ENCODE peak calls at places on chromosomes 3 and 15, in eight cellular contexts. C, E, X, D, M, K, P and Y are unnamed samples.

GRCh38 chr3:117059054-117059989 is 349.7 kb downstream of the TUSC7 start:
- DNase-seq in M (no peak), P (peak; percentile 44), K (no peak), X (no peak), E (no peak), D (peak; percentile 42), C (peak; percentile 11), Y (no peak)

GRCh38 chr3:53102601-53103147 is 27.6 kb downstream of the RFT1 start:
- DNase-seq in K (no peak), X (no peak), D (no peak), E (no peak), C (peak; percentile 48), P (no peak), M (no peak), Y (peak; percentile 81)

GRCh38 chr3:79618883-79619282 is 148.9 kb downstream of the ROBO1 start:
- DNase-seq in X (no peak), C (no peak), M (peak; percentile 13), D (no peak), E (no peak), P (no peak), K (no peak), Y (no peak)

GRCh38 chr3:12948371-12948770 is 107.0 kb upstream of the RPL32 start:
- DNase-seq in E (no peak), X (no peak), K (no peak), C (no peak), P (no peak), M (no peak), D (peak; percentile 62), Y (no peak)

GRCh38 chr3:151971194-151971771 is 97.8 kb downstream of the SUCNR1 start:
- DNase-seq in K (no peak), C (no peak), X (no peak), D (no peak), M (no peak), P (no peak), E (no peak), Y (no peak)

GRCh38 chr3:138950006-138950644 is 3.1 kb downstream of the FOXL2NB start:
- DNase-seq in C (no peak), M (peak; percentile 67), X (no peak), K (no peak), D (peak; percentile 24), P (peak; percentile 44), E (no peak), Y (peak; percentile 34)

GRCh38 chr3:122974764-122975162 is 52.8 kb downstream of the SEMA5B start:
- DNase-seq in C (no peak), P (peak; percentile 63), X (no peak), E (peak; percentile 21), D (peak; percentile 35), M (no peak), K (no peak), Y (no peak)

GRCh38 chr3:108489776-108490175 is 20.6 kb downstream of the MYH15 start:
- DNase-seq in M (peak; percentile 18), D (peak; percentile 59), C (peak; percentile 64), P (peak; percentile 79), E (peak; percentile 46), X (no peak), K (no peak), Y (peak; percentile 56)

GRCh38 chr15:58932791-58933310 is 628 bp downstream of the SLTM start:
- DNase-seq in D (no peak), K (no peak), P (peak; percentile 29), C (no peak), X (no peak), E (no peak), M (no peak), Y (no peak)

GRCh38 chr3:14413381-14414071 is 11.1 kb downstream of the SLC6A6 start:
- DNase-seq in P (no peak), M (peak; percentile 54), K (no peak), E (no peak), C (no peak), X (no peak), D (peak; percentile 68), Y (no peak)

GRCh38 chr3:156768390-156768789 is 57.8 kb upstream of the LEKR1 start:
- DNase-seq in M (no peak), E (no peak), X (no peak), D (no peak), K (no peak), P (no peak), C (no peak), Y (no peak)

GRCh38 chr3:9135930-9136525 is 113.4 kb downstream of the SRGAP3 start:
- DNase-seq in C (no peak), X (no peak), M (peak; percentile 61), E (no peak), K (no peak), P (no peak), D (no peak), Y (peak; percentile 5)

GRCh38 chr15:48109856-48110531 is 10.8 kb upstream of the SLC24A5 start:
- DNase-seq in X (no peak), P (no peak), C (no peak), E (no peak), M (peak; percentile 35), K (no peak), D (no peak), Y (no peak)

GRCh38 chr15:48109212-48109611 is 11.6 kb upstream of the SLC24A5 start:
- DNase-seq in E (no peak), D (no peak), M (no peak), P (no peak), K (no peak), C (no peak), X (no peak), Y (no peak)

DNA sequence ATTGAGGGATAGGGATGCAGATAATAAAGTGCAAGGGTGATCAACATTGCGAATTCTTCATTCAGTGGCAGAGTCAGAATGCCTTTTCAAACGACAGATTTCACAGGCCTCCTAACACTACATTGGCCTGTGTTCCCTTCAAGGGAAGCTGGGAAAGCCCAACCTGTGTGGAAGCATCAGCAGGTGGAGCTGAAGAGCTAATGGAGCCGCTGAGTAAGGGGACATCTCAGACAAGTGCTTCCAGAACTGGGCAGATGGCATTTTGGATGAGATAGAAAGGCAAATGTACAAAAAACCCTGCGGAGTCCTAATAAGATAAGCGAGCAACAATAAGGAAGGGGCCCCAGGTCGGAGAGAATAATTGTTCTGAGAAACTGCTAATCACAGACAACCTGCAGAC is 8.5 kb upstream of the SLC24A5 start:
- DNase-seq in X (no peak), C (peak; percentile 29), M (peak; percentile 64), P (peak; percentile 39), K (no peak), E (peak; percentile 5), D (peak; percentile 15), Y (peak; percentile 8)
- TF ChIP-seq CTCF in X (peak; percentile 37), C (peak; percentile 31), M (no peak), P (peak; percentile 51), K (peak; percentile 23), E (peak; percentile 38), D (peak; percentile 24), Y (no peak)

GRCh38 chr3:161101609-161102008 is 3.5 kb downstream of the B3GALNT1 start:
- DNase-seq in E (no peak), D (no peak), M (no peak), K (no peak), C (no peak), X (no peak), P (no peak), Y (no peak)

GRCh38 chr3:161100994-161101393 is 4.2 kb downstream of the B3GALNT1 start:
- DNase-seq in C (no peak), M (no peak), D (no peak), E (no peak), P (no peak), X (no peak), K (no peak), Y (no peak)

DNA sequence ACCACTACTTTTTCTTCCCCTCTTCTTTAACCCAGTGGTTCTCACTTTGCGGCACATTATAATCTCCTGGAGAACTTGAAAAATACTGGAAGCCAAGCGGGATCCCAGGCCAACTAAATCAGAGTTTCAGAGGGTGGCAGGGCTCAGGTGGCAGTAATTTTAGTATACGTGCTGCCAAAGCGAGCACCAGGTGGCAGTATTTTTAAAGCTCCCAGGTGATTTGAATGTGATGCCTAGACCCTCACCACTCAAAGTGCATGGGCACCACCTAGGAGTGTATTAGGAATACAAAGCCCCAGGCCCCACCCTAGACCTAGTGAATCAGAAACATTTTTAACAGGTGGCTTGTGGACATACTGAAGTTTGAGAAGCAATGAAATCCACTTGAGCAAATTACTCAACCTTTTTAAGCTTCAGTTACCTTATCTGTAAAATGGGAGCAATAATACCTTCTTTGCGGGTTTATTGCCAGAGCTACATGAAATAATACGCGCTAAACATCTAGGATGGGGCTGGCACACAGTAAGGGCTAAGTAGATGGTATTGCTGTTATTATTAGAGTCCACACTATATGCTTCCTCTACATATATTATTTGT is 8.3 kb downstream of the B3GALNT1 start:
- DNase-seq in P (no peak), M (peak; percentile 36), E (peak; percentile 41), D (no peak), X (no peak), C (peak; percentile 25), K (no peak), Y (peak; percentile 41)
- TF ChIP-seq CTCF in P (peak; percentile 29), M (peak; percentile 22), E (peak; percentile 63), D (peak; percentile 33), X (no peak), C (peak; percentile 30), K (peak; percentile 19), Y (peak; percentile 40)

DNA sequence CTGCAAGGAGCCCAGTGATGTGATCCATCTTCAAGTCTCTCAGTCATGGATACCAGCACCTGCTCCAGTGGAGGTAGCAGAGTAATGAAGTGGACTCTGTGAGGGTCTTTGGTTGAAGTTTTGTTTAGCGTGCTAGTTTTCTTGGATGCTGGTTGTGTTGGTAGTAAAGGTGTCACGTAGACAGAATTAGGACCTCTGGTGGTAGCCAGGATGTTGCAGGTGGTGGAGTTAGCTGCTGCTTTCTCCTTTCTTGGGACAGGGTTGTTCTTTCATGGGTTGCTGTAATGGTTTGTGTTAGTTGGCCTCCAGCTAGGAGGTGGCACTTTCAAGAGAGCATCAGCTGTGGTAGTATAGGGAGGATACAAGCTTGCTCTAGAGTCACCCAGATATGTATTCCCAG is 125.2 kb downstream of the ANXA2 start:
- DNase-seq in M (no peak), X (no peak), E (no peak), D (no peak), K (no peak), P (no peak), C (peak; percentile 2), Y (no peak)
- TF ChIP-seq CTCF in M (peak; percentile 21), X (no peak), E (peak; percentile 17), D (no peak), K (no peak), P (no peak), C (no peak), Y (no peak)

GRCh38 chr3:193662757-193663322 is 69.8 kb downstream of the OPA1 start:
- DNase-seq in X (no peak), P (peak; percentile 73), E (no peak), D (no peak), C (no peak), M (no peak), K (no peak), Y (no peak)

GRCh38 chr3:193660698-193661400 is 67.8 kb downstream of the OPA1 start:
- DNase-seq in E (no peak), C (no peak), P (no peak), M (no peak), D (no peak), X (no peak), K (no peak), Y (no peak)

DNA sequence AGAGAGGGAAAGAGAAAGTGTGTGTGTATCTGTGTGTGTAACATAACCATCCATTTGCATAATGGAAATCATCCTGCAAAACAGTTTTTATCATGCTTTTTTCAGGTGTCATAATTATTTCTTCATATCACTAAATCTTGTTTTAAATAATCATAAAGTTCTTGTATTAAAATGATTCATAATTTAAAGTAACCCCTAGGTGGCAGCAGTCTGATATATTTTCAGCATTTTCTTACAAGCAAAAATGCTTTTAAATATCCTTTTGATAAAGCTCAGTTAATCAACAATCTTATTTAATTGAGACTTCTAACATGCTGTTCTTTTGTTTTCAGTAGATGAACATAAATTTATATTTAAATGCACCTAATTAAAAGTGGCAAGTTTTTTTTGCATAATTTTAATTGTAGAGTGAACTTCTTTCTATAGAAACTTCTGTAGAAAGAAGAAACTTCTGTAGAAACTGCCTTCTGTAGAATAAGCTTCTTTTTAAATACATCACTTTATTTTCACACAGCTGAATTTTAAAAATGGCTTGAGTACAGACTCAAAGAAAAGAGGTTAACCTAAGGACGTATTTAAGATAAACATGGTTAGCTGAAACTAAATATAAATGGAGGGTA is 72.5 kb downstream of the OPA1 start:
- DNase-seq in D (peak; percentile 54), K (peak; percentile 12), E (no peak), C (peak; percentile 36), X (no peak), P (peak; percentile 70), M (no peak), Y (no peak)
- TF ChIP-seq CTCF in D (peak; percentile 42), K (peak; percentile 32), E (peak; percentile 60), C (no peak), X (peak; percentile 38), P (peak; percentile 42), M (peak; percentile 40), Y (peak; percentile 74)